ENCODE peak calls at places on chromosomes 11 and 22, in six cellular contexts. G is A549, D is K562, Z is NB4, F is GM12878, V is HepG2. A is an unnamed sample.

GRCh38 chr11:130763087-130763980 is 152.9 kb downstream of the SNX19 start:
- DNase-seq in G (no peak), D (no peak), Z (no peak), F (no peak), V (no peak), A (no peak)

GRCh38 chr11:47943721-47944554 is 36.4 kb upstream of the PTPRJ start:
- DNase-seq in G (peak), D (peak), Z (no peak), F (no peak), V (no peak), A (no peak)

GRCh38 chr11:74280494-74280893 is 30.9 kb downstream of the P4HA3 start:
- DNase-seq in G (no peak), D (no peak), Z (no peak), F (no peak), V (no peak), A (no peak)

GRCh38 chr11:133904818-133905515 is 51.8 kb downstream of the IGSF9B start:
- DNase-seq in G (no peak), D (no peak), Z (no peak), F (no peak), V (no peak), A (no peak)

GRCh38 chr22:32684148-32684821 is 117.2 kb upstream of the TIMP3 start:
- DNase-seq in G (no peak), D (no peak), Z (no peak), F (no peak), V (no peak), A (no peak)

GRCh38 chr11:14312736-14313438 is 46.1 kb downstream of the RRAS2 start:
- DNase-seq in G (no peak), D (no peak), Z (no peak), F (no peak), V (no peak), A (no peak)

GRCh38 chr11:1336836-1337646 is 27.6 kb upstream of the TOLLIP start:
- DNase-seq in G (no peak), D (no peak), Z (no peak), F (no peak), V (no peak), A (no peak)

GRCh38 chr11:110298298-110298765 is 1.9 kb upstream of the RDX start:
- DNase-seq in G (no peak), D (no peak), Z (no peak), F (no peak), V (peak), A (no peak)

GRCh38 chr22:29071261-29072045 is 1.4 kb upstream of the KREMEN1 start:
- DNase-seq in G (no peak), D (peak), Z (peak), F (no peak), V (peak), A (no peak)

GRCh38 chr11:9137293-9138132 is 46.1 kb upstream of the SCUBE2 start:
- DNase-seq in G (peak), D (peak), Z (peak), F (peak), V (peak), A (peak)

GRCh38 chr11:84524422-84525051 is 1102.6 kb downstream of the DLG2 start:
- DNase-seq in G (peak), D (no peak), Z (peak), F (no peak), V (no peak), A (no peak)

GRCh38 chr11:86916330-86916729 is 38.9 kb downstream of the FZD4 start:
- DNase-seq in G (peak), D (no peak), Z (no peak), F (no peak), V (no peak), A (peak)

GRCh38 chr11:95835768-95836488 is 45.6 kb downstream of the CEP57 start:
- DNase-seq in G (peak), D (peak), Z (peak), F (peak), V (peak), A (peak)

GRCh38 chr11:59207988-59208432 is 4.7 kb downstream of the MPEG1 start:
- DNase-seq in G (peak), D (peak), Z (peak), F (peak), V (peak), A (peak)

GRCh38 chr11:11629368-11629767 is 7.6 kb upstream of the GALNT18 start:
- DNase-seq in G (no peak), D (no peak), Z (no peak), F (no peak), V (no peak), A (no peak)

GRCh38 chr22:30667486-30668305 is at the start of gene DUSP18:
- DNase-seq in G (peak), D (peak), Z (peak), F (peak), V (peak), A (peak)

GRCh38 chr11:20087118-20087521 is 73.2 kb downstream of the DBX1 start:
- DNase-seq in G (no peak), D (no peak), Z (no peak), F (no peak), V (no peak), A (no peak)

GRCh38 chr22:33803371-33803770 is 116.9 kb downstream of the LARGE1 start:
- DNase-seq in G (no peak), D (no peak), Z (peak), F (no peak), V (no peak), A (no peak)

GRCh38 chr11:2940166-2940929 is 11.1 kb upstream of the PHLDA2 start:
- DNase-seq in G (peak), D (no peak), Z (no peak), F (no peak), V (peak), A (no peak)

GRCh38 chr11:110121204-110121603 is 28.0 kb downstream of the ZC3H12C start:
- DNase-seq in G (no peak), D (no peak), Z (no peak), F (no peak), V (no peak), A (peak)

GRCh38 chr11:9280655-9281301 is 15.6 kb upstream of the DENND5A start:
- DNase-seq in G (no peak), D (peak), Z (peak), F (peak), V (no peak), A (peak)

GRCh38 chr22:22110548-22111266 is 128.1 kb upstream of the TOP3B start:
- DNase-seq in G (peak), D (peak), Z (peak), F (peak), V (no peak), A (peak)

GRCh38 chr11:74819400-74819799 is 70.8 kb downstream of the RNF169 start:
- DNase-seq in G (no peak), D (no peak), Z (no peak), F (no peak), V (peak), A (peak)

GRCh38 chr11:6612008-6612815 is at the start of gene TAF10:
- DNase-seq in G (peak), D (peak), Z (peak), F (peak), V (peak), A (peak)

GRCh38 chr11:6610591-6610990 is 1.4 kb downstream of the TAF10 start:
- DNase-seq in G (no peak), D (no peak), Z (no peak), F (no peak), V (no peak), A (no peak)

GRCh38 chr11:6609502-6610015 is 2.5 kb downstream of the TAF10 start:
- DNase-seq in G (no peak), D (no peak), Z (no peak), F (no peak), V (no peak), A (no peak)

GRCh38 chr11:6612816-6613136 is 760 bp upstream of the TAF10 start:
- DNase-seq in G (no peak), D (peak), Z (no peak), F (no peak), V (peak), A (no peak)

GRCh38 chr11:6611092-6612007 is 666 bp downstream of the TAF10 start:
- DNase-seq in G (no peak), D (peak), Z (peak), F (no peak), V (no peak), A (peak)
- TF ChIP-seq MYC in G (no peak), D (peak), Z (no peak), F (no peak), V (no peak), A (no peak)

DNA sequence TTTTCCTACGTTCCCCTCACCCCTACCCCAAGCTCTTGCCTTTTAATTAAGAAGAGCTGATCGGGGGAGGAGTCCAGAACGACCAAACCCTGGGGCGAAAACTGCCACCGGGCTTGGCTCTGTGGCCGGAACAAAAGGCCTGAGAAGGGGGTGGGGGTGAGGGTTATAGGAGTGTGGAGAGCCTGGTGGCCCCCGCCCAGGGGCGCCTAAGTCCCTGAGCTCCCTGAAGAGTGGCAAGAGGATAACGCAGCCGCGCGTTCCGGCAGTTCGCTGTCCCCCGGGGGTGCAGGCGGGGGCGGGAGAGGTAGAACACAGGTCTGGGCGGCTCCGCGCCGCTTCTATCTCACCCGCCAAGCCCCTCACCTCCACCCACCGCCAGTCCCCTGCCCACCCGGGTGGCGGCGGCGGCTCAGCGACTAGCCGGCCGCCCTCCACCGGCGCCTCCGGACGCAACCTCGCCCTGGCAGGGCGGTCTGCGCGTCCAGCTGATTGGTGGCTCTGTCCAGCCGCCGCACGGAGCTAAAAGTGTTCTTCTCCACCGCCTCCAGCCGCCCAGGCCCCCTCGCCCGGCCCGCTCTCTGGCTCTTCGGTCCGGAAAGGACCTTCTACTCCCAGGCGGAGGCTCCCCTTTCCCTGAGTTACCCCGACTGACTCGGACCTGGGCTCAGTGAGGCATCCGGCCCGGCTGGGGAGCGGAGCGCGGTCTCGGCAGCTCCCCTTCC is 18.8 kb upstream of the BDNF start:
- DNase-seq in G (peak), D (no peak), Z (no peak), F (no peak), V (no peak), A (peak)
- TF ChIP-seq MYC in G (no peak), D (no peak), Z (no peak), F (no peak), V (no peak), A (no peak)

GRCh38 chr22:44382461-44383038 is 69.8 kb upstream of the SHISAL1 start:
- DNase-seq in G (no peak), D (no peak), Z (no peak), F (no peak), V (peak), A (no peak)

GRCh38 chr22:44379817-44380560 is 67.2 kb upstream of the SHISAL1 start:
- DNase-seq in G (no peak), D (no peak), Z (no peak), F (no peak), V (no peak), A (no peak)

GRCh38 chr22:44381761-44382454 is 69.2 kb upstream of the SHISAL1 start:
- DNase-seq in G (no peak), D (no peak), Z (no peak), F (no peak), V (no peak), A (no peak)

GRCh38 chr22:44383071-44383575 is 70.4 kb upstream of the SHISAL1 start:
- DNase-seq in G (no peak), D (no peak), Z (no peak), F (no peak), V (no peak), A (no peak)

GRCh38 chr22:44380716-44381500 is 68.2 kb upstream of the SHISAL1 start:
- DNase-seq in G (no peak), D (no peak), Z (no peak), F (no peak), V (no peak), A (no peak)
- TF ChIP-seq MYC in G (no peak), D (no peak), Z (no peak), F (no peak), V (no peak), A (no peak)

DNA sequence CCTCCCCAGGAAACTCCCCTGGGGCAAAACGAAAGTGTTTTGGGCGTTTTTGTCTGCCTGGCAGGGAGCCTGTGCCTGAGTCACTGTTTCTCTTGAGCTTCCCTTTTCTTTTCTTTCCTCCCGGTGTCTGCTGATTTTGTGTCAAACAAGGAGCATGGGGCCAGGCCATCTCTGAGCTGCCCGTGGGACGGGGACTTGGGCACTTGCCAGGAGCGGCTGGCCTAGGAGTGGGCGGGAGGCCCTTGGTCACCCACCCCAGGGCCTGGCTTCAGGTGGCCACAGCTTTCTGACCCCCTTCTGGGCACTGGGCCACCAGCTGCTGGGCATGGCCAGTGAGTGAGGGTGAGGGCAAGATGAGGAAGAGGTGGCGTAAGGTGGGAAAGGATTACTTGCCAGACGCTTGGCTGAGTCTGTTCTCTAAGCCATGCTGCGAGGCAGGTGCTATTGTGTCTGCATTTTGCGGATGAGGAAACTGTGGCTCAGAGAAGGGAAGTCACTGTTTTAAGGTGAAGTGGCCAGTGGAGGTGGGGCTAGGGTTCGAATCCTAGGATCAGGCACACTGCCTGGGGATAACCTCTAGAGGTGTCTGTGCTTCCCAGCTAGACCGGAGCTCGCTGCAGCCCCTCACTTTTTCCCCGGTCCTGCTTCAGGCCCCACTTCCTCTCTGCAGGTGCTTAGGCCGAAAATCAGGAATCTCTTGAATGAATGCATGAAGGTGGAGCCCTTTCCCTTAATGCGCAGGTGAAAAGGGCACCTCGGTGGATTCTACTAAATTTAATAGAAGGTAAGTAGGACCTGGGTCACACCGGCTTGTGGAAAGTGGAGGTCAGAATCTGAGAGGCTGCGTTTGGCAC is 7.8 kb upstream of the NFAM1 start:
- DNase-seq in G (no peak), D (no peak), Z (peak), F (no peak), V (no peak), A (peak)
- TF ChIP-seq MYC in G (no peak), D (no peak), Z (peak), F (no peak), V (no peak), A (no peak)